ENCODE peak calls at places on chromosomes 12 and 14, in ten cellular contexts. N, O, W, J, A, C, L, X, P and Z are unnamed samples.

GRCh38 chr12:67667276-67668073 is 18.9 kb downstream of the DYRK2 start:
- DNase-seq in N (no peak), O (peak; percentile 77), W (peak; percentile 80), J (no peak), A (peak; percentile 88), C (no peak), L (peak; percentile 42), X (no peak), P (peak; percentile 78), Z (no peak)

GRCh38 chr12:64912501-64912900 is 88.1 kb downstream of the TBC1D30 start:
- DNase-seq in N (no peak), O (no peak), W (peak; percentile 11), J (no peak), A (no peak), C (no peak), L (peak; percentile 83), X (no peak), P (no peak), Z (no peak)

GRCh38 chr12:84502180-84502857 is 410.3 kb downstream of the SLC6A15 start:
- DNase-seq in N (no peak), O (no peak), W (no peak), J (no peak), A (no peak), C (no peak), L (no peak), X (no peak), P (no peak), Z (no peak)

GRCh38 chr12:68469136-68469535 is 137.0 kb upstream of the MDM1 start:
- DNase-seq in N (no peak), O (no peak), W (no peak), J (no peak), A (no peak), C (no peak), L (no peak), X (no peak), P (no peak), Z (no peak)

GRCh38 chr14:76647699-76648298 is 113.5 kb upstream of the VASH1 start:
- DNase-seq in N (peak; percentile 82), O (no peak), W (peak; percentile 74), J (no peak), A (peak; percentile 38), C (peak; percentile 71), L (peak; percentile 38), X (peak; percentile 48), P (no peak), Z (no peak)

GRCh38 chr12:124297856-124298255 is 3.0 kb downstream of the RFLNA start:
- DNase-seq in N (no peak), O (no peak), W (no peak), J (no peak), A (no peak), C (no peak), L (no peak), X (no peak), P (no peak), Z (no peak)

GRCh38 chr14:45678163-45678562 is 425.2 kb upstream of the MIS18BP1 start:
- DNase-seq in N (no peak), O (no peak), W (no peak), J (no peak), A (no peak), C (no peak), L (no peak), X (no peak), P (no peak), Z (no peak)

GRCh38 chr12:45050751-45051489 is at the start of gene DBX2:
- DNase-seq in N (peak; percentile 72), O (no peak), W (peak; percentile 9), J (no peak), A (no peak), C (peak; percentile 10), L (no peak), X (no peak), P (no peak), Z (no peak)

GRCh38 chr12:117526756-117527479 is 165.5 kb upstream of the NOS1 start:
- DNase-seq in N (peak; percentile 20), O (no peak), W (no peak), J (no peak), A (peak; percentile 73), C (no peak), L (no peak), X (no peak), P (no peak), Z (no peak)

GRCh38 chr12:88445715-88446393 is 134.4 kb downstream of the KITLG start:
- DNase-seq in N (no peak), O (no peak), W (no peak), J (no peak), A (no peak), C (no peak), L (no peak), X (no peak), P (no peak), Z (no peak)

GRCh38 chr12:52380271-52380694 is 5.2 kb downstream of the KRT84 start:
- DNase-seq in N (peak; percentile 59), O (peak; percentile 57), W (peak; percentile 52), J (no peak), A (peak; percentile 70), C (peak; percentile 66), L (peak; percentile 41), X (no peak), P (no peak), Z (no peak)

GRCh38 chr12:5171701-5172100 is 128.0 kb downstream of the KCNA5 start:
- DNase-seq in N (peak; percentile 72), O (no peak), W (peak; percentile 61), J (no peak), A (no peak), C (peak; percentile 48), L (no peak), X (peak; percentile 23), P (no peak), Z (no peak)

GRCh38 chr14:89386214-89386886 is 30.7 kb downstream of the FOXN3 start:
- DNase-seq in N (no peak), O (no peak), W (no peak), J (no peak), A (no peak), C (no peak), L (peak; percentile 46), X (no peak), P (peak; percentile 57), Z (peak; percentile 8)

GRCh38 chr12:91432755-91433154 is 250.1 kb upstream of the DCN start:
- DNase-seq in N (no peak), O (no peak), W (no peak), J (no peak), A (no peak), C (no peak), L (no peak), X (no peak), P (no peak), Z (no peak)

GRCh38 chr14:73188501-73188903 is 48.8 kb upstream of the PAPLN start:
- DNase-seq in N (no peak), O (no peak), W (peak; percentile 61), J (no peak), A (no peak), C (peak; percentile 45), L (peak; percentile 67), X (no peak), P (no peak), Z (no peak)

DNA sequence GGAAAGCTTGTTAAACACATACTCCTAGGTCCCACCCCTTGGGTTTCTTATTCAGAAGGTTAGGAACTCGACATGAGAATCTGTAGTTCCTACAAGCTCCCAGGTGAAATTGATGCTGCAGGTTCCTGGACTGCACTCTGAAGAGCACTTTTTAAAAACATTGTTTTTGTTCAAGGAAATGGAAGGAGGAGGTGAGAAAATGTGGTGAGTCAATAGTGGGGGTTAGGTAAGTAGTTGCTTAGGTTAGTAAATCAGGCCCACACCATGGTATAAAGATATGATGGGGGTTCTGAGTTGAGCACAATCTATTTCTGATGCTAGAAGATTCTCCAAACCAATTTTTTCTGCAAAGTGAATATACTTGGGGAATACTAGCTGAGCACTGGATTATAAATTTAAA is 450.3 kb downstream of the CCDC91 start:
- DNase-seq in N (no peak), O (no peak), W (no peak), J (no peak), A (no peak), C (no peak), L (no peak), X (no peak), P (no peak), Z (no peak)
- H3K4me3 ChIP-seq in N (no peak overlapping the region), O (no peak overlapping the region), W (no peak overlapping the region), J (no peak overlapping the region), A (no peak overlapping the region), C (no peak overlapping the region), L (no peak overlapping the region), X (no peak overlapping the region), P (no peak overlapping the region), Z (no peak overlapping the region)

GRCh38 chr14:103207404-103208072 is 84.3 kb downstream of the TNFAIP2 start:
- DNase-seq in N (peak; percentile 45), O (peak; percentile 39), W (no peak), J (peak; percentile 73), A (peak; percentile 75), C (no peak), L (no peak), X (no peak), P (no peak), Z (no peak)
- H3K4me3 ChIP-seq in N (peak overlapping the region; percentile 57), O (peak overlapping the region; percentile 51), W (peak overlapping the region; percentile 26), J (peak overlapping the region; percentile 60), A (peak overlapping the region; percentile 38), C (no peak overlapping the region), L (no peak overlapping the region), X (no peak overlapping the region), P (peak overlapping the region; percentile 38), Z (peak overlapping the region; percentile 80)

GRCh38 chr12:28189774-28190320 is 409 bp upstream of the CCDC91 start:
- DNase-seq in N (no peak), O (no peak), W (no peak), J (no peak), A (peak; percentile 7), C (no peak), L (peak; percentile 25), X (no peak), P (no peak), Z (no peak)

GRCh38 chr12:28191018-28191595 is 851 bp downstream of the CCDC91 start:
- DNase-seq in N (no peak), O (no peak), W (no peak), J (no peak), A (no peak), C (no peak), L (no peak), X (no peak), P (peak; percentile 73), Z (no peak)

GRCh38 chr12:28192145-28192544 is 1.9 kb downstream of the CCDC91 start:
- DNase-seq in N (no peak), O (no peak), W (no peak), J (no peak), A (no peak), C (no peak), L (no peak), X (no peak), P (no peak), Z (no peak)

GRCh38 chr12:28191690-28192089 is 1.4 kb downstream of the CCDC91 start:
- DNase-seq in N (no peak), O (no peak), W (peak; percentile 40), J (peak; percentile 48), A (peak; percentile 1), C (peak; percentile 20), L (no peak), X (no peak), P (no peak), Z (no peak)

GRCh38 chr12:28190321-28191017 is at the start of gene CCDC91:
- DNase-seq in N (peak; percentile 79), O (peak; percentile 88), W (peak; percentile 90), J (peak; percentile 96), A (peak; percentile 96), C (peak; percentile 92), L (peak; percentile 95), X (peak; percentile 35), P (peak; percentile 85), Z (peak; percentile 94)
- H3K4me3 ChIP-seq in N (peak within 1 kb of the TSS; percentile 69), O (peak within 1 kb of the TSS; percentile 67), W (peak within 1 kb of the TSS; percentile 66), J (peak within 1 kb of the TSS; percentile 84), A (peak within 1 kb of the TSS; percentile 84), C (peak within 1 kb of the TSS; percentile 91), L (peak within 1 kb of the TSS; percentile 53), X (peak within 1 kb of the TSS; percentile 79), P (peak within 1 kb of the TSS; percentile 92), Z (peak within 1 kb of the TSS; percentile 88)

GRCh38 chr14:105181542-105182295 is 607 bp upstream of the NUDT14 start:
- DNase-seq in N (no peak), O (no peak), W (no peak), J (no peak), A (no peak), C (no peak), L (no peak), X (no peak), P (no peak), Z (no peak)
- H3K4me3 ChIP-seq in N (peak overlapping the region; percentile 74), O (peak overlapping the region; percentile 59), W (peak overlapping the region; percentile 65), J (peak overlapping the region; percentile 54), A (no peak overlapping the region), C (peak overlapping the region; percentile 54), L (no peak overlapping the region), X (peak overlapping the region; percentile 44), P (peak overlapping the region; percentile 49), Z (peak overlapping the region; percentile 78)